ENCODE peak calls at places on chromosome 3, in seven cellular contexts. S is colonic mucosa, H is OCI-LY7, M is stomach, C is tibial artery, J is K562, Q is cardiac muscle cell. O is an unnamed sample.

GRCh38 chr3:10471337-10471721 is 34.1 kb downstream of the ATP2B2 start:
- DNase-seq in S (no peak), H (no peak), M (no peak), C (no peak), J (no peak), Q (peak; percentile 27), O (no peak)

GRCh38 chr3:150107429-150108175 is 136.9 kb upstream of the PFN2 start:
- DNase-seq in S (no peak), H (no peak), M (no peak), C (no peak), J (no peak), Q (peak; percentile 45), O (no peak)

GRCh38 chr3:154273381-154273780 is 50.9 kb downstream of the DHX36 start:
- DNase-seq in S (no peak), H (no peak), M (no peak), C (no peak), J (no peak), Q (no peak), O (no peak)

GRCh38 chr3:119148493-119149180 is 2.7 kb downstream of the TEX55 start:
- DNase-seq in S (no peak), H (no peak), M (no peak), C (no peak), J (no peak), Q (no peak), O (no peak)

GRCh38 chr3:52846427-52846983 is 11.7 kb upstream of the MUSTN1 start:
- DNase-seq in S (no peak), H (no peak), M (no peak), C (peak; percentile 26), J (no peak), Q (no peak), O (no peak)

GRCh38 chr3:85342915-85343314 is 384.1 kb downstream of the CADM2 start:
- DNase-seq in S (no peak), H (peak; percentile 2), M (no peak), C (no peak), J (peak; percentile 4), Q (peak; percentile 49), O (no peak)

GRCh38 chr3:72818092-72818721 is 30.0 kb downstream of the SHQ1 start:
- DNase-seq in S (no peak), H (peak; percentile 22), M (no peak), C (no peak), J (no peak), Q (peak; percentile 30), O (peak; percentile 39)

GRCh38 chr3:30324587-30324986 is 281.8 kb upstream of the TGFBR2 start:
- DNase-seq in S (peak; percentile 36), H (no peak), M (no peak), C (no peak), J (no peak), Q (no peak), O (peak; percentile 66)

GRCh38 chr3:179853176-179853575 is 183.6 kb downstream of the PEX5L start:
- DNase-seq in S (no peak), H (no peak), M (no peak), C (no peak), J (no peak), Q (peak; percentile 5), O (no peak)

GRCh38 chr3:29683306-29683993 is 402.6 kb downstream of the RBMS3 start:
- DNase-seq in S (no peak), H (no peak), M (no peak), C (no peak), J (no peak), Q (peak; percentile 84), O (no peak)

GRCh38 chr3:155364492-155364891 is 71.0 kb upstream of the STRIT1 start:
- DNase-seq in S (no peak), H (no peak), M (no peak), C (no peak), J (no peak), Q (no peak), O (no peak)

GRCh38 chr3:29649815-29650547 is 369.1 kb downstream of the RBMS3 start:
- DNase-seq in S (no peak), H (no peak), M (no peak), C (peak; percentile 46), J (no peak), Q (no peak), O (peak; percentile 2)

GRCh38 chr3:197590313-197590962 is 34.7 kb upstream of the BDH1 start:
- DNase-seq in S (peak; percentile 89), H (no peak), M (peak; percentile 61), C (no peak), J (no peak), Q (no peak), O (peak; percentile 98)

GRCh38 chr3:114460459-114460858 is 166.6 kb downstream of the TIGIT start:
- DNase-seq in S (no peak), H (no peak), M (no peak), C (no peak), J (no peak), Q (no peak), O (no peak)

GRCh38 chr3:72385172-72385571 is 463.1 kb downstream of the SHQ1 start:
- DNase-seq in S (no peak), H (no peak), M (no peak), C (no peak), J (no peak), Q (no peak), O (peak; percentile 77)

GRCh38 chr3:57068437-57069089 is 8.1 kb downstream of the SPATA12 start:
- DNase-seq in S (peak; percentile 55), H (peak; percentile 98), M (no peak), C (peak; percentile 77), J (peak; percentile 51), Q (peak; percentile 22), O (peak; percentile 1)

GRCh38 chr3:123447416-123447748 is 1.5 kb downstream of the ADCY5 start:
- DNase-seq in S (no peak), H (no peak), M (no peak), C (no peak), J (no peak), Q (no peak), O (no peak)

GRCh38 chr3:123449092-123449985 is 449 bp upstream of the ADCY5 start:
- DNase-seq in S (no peak), H (no peak), M (no peak), C (no peak), J (no peak), Q (peak; percentile 72), O (no peak)

GRCh38 chr3:123448503-123449091 is at the start of gene ADCY5:
- DNase-seq in S (peak; percentile 48), H (no peak), M (no peak), C (no peak), J (no peak), Q (peak; percentile 48), O (peak; percentile 20)

GRCh38 chr3:123446610-123447109 is 2.2 kb downstream of the ADCY5 start:
- DNase-seq in S (no peak), H (no peak), M (no peak), C (no peak), J (no peak), Q (no peak), O (no peak)

DNA sequence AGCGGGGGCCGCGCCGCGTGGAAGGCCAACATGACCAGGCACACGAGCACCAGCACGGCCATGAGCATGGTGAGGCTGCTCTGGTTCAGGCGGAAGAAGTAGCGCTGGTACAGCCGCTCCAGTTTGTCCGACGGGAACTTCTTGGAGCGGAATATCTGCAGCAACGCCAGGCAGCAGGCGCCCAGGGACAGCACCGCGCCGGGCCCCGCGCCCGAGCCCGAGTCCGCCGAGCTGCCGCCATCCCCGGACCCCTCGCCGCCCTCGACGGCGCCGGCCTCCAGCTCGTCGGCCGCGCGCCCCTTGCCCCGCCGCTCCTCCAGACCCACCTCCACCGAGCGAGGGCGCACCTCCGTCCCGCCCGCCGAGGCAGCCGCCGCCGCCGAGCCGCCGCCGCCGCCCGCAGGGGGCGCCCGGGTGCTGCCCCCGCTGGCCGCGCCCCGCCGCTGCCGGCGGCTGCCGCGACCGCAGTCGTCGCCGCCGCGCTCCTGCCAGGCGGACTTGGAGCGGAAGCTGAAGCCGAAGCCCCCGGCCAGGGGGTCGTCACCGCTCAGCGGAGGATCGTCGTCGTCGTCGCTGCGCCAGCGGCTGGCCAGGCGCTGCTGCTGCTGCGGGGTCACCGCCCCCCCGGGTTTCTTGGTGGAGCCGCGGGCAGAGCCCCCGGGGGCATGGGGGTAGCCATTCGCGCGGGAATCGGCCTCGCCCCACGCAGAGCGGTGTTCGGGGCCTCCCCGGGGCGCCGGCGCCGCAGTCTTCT is 964 bp downstream of the ADCY5 start:
- DNase-seq in S (no peak), H (no peak), M (peak; percentile 32), C (no peak), J (peak; percentile 78), Q (peak; percentile 71), O (peak; percentile 17)
- H3K4me3 ChIP-seq in S (peak overlapping the region; percentile 55), H (no peak overlapping the region), M (peak overlapping the region; percentile 88), C (peak overlapping the region; percentile 78), J (peak overlapping the region; percentile 30), Q (peak overlapping the region; percentile 96), O (peak overlapping the region; percentile 19)

DNA sequence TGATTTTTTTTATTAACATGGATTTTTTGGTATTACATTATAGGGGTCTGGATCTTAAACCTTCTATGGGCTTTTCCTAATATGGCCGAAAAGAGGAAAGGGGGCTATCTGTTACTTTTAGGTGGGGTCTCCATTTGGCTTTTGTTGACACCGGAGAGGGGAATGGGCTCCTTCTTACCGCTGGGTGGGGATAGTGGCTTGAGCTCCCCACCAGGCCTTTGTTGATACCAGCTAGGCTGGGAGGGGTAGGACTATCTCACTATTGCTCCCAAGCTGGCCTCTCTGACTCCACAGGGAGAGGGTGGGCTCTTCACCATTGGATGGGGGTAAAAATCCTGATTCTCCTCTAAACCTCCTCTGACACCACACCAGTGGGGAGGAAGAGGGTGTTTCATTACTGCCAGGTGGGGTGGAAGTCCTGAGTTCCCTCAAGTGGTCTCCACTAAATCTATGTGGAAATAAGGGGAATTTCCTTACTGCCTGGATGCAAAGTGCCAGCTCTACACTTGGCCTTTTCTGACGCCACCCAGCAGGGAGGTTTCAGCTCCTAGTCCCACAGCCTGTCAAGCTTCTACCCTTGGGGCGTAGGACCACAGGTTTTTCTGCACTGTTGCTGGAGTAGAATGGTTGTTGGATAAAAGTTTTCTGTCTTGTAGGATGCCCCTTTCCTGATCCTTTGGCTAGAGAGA is 572.3 kb downstream of the MAGI1 start:
- DNase-seq in S (no peak), H (no peak), M (no peak), C (no peak), J (no peak), Q (peak; percentile 46), O (no peak)
- H3K27ac ChIP-seq in S (no peak overlapping the region), H (no peak overlapping the region), M (no peak overlapping the region), C (no peak overlapping the region), J (no peak overlapping the region), Q (no peak overlapping the region), O (no peak overlapping the region)

DNA sequence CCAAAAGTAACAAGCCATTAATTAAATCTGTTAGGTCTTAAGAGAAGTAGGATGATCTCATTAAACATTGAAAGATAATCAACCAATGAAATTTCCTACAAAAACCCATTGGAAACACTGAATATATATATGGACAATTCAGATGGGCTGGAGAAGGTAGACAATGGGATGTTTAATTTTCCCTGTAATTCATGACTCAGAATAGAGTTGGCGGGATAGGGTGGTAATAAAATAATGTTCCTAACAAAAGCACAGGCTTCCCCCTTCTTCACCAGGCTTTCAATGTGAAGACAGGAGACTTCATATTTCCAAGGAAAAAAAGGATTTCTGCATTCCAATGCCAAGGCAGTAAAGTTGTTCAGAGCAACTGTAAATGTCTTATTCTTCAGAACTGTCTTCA is 377.2 kb downstream of the FOXP1 start:
- DNase-seq in S (no peak), H (no peak), M (no peak), C (no peak), J (no peak), Q (no peak), O (no peak)
- H3K4me1 ChIP-seq in S (no peaks in the 10 kb centered on the region), H (no peaks in the 10 kb centered on the region), M (peaks cover 94% of the 10 kb centered on the region), C (peaks cover 92% of the 10 kb centered on the region), J (peaks cover 7% of the 10 kb centered on the region), Q (peaks cover 52% of the 10 kb centered on the region), O (peaks cover 8% of the 10 kb centered on the region)

DNA sequence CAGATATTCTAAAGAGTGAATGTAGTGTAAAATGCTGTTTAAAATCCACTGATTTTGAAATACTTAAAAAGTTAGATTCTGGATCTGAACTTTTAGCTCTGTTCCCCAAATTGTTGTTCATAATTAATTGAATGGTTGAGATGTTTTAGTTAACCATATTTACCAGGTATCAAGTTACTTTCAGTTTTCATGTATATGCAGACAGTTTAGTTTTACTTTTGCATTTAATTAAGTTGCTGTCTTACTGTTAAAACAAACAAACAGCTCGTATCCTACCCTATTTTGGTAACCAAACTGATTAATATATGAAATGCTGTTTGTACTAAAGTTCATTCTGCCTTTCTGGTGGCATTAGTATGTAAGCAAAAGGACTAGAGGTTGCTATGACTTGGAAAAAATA is 39.3 kb upstream of the SCAANT1 start:
- DNase-seq in S (no peak), H (no peak), M (no peak), C (no peak), J (no peak), Q (no peak), O (no peak)
- H3K4me3 ChIP-seq in S (no peak overlapping the region), H (no peak overlapping the region), M (no peak overlapping the region), C (no peak overlapping the region), J (no peak overlapping the region), Q (no peak overlapping the region), O (no peak overlapping the region)

O was measured in small intestine.